ENCODE peak calls at places on chromosomes 5 and 9, in six cellular contexts. N is thyroid gland, S is psoas muscle, I is mammary epithelial cell, A is HCT116, R is left ventricle myocardium inferior. Q is an unnamed sample.

GRCh38 chr5:122089614-122090013 is 11.6 kb upstream of the LOX start:
- DNase-seq in R (no peak), N (no peak), S (no peak), A (no peak), I (peak; percentile 21), Q (no peak)

GRCh38 chr5:123412206-123412605 is 11.0 kb downstream of the CEP120 start:
- DNase-seq in I (no peak), N (no peak), S (no peak), R (no peak), A (no peak), Q (no peak)

GRCh38 chr5:66694036-66694435 is 97.8 kb downstream of the MAST4 start:
- DNase-seq in S (no peak), N (peak; percentile 10), A (no peak), I (no peak), R (no peak), Q (no peak)

GRCh38 chr9:86349271-86349670 is 4.9 kb downstream of the TUT7 start:
- DNase-seq in A (no peak), I (no peak), N (no peak), R (no peak), S (no peak), Q (no peak)

GRCh38 chr5:123700624-123701023 is 188.6 kb downstream of the CSNK1G3 start:
- DNase-seq in R (no peak), I (peak; percentile 91), N (no peak), A (peak; percentile 32), S (no peak), Q (peak; percentile 3)

GRCh38 chr9:116990592-116990991 is 303.5 kb downstream of the TRIM32 start:
- DNase-seq in N (no peak), I (peak; percentile 35), A (no peak), S (no peak), R (no peak), Q (no peak)

GRCh38 chr5:5316333-5316732 is 106.1 kb upstream of the ICE1 start:
- DNase-seq in S (no peak), N (no peak), A (no peak), R (no peak), I (no peak), Q (no peak)

GRCh38 chr5:147643142-147643541 is 133.3 kb upstream of the DPYSL3 start:
- DNase-seq in S (no peak), N (no peak), R (no peak), I (peak; percentile 58), A (no peak), Q (no peak)

GRCh38 chr5:38468202-38468656 is 88.2 kb downstream of the LIFR start:
- DNase-seq in I (peak; percentile 77), A (peak; percentile 16), S (peak; percentile 81), N (no peak), R (no peak), Q (no peak)

GRCh38 chr9:99356512-99356971 is 134.5 kb downstream of the SEC61B start:
- DNase-seq in R (peak; percentile 72), S (peak; percentile 93), I (no peak), N (no peak), A (no peak), Q (no peak)

GRCh38 chr9:99752710-99753109 is 69.0 kb upstream of the NR4A3 start:
- DNase-seq in A (no peak), R (no peak), S (no peak), I (peak; percentile 89), N (no peak), Q (no peak)

GRCh38 chr9:105466898-105467455 is 19.1 kb downstream of the FSD1L start:
- DNase-seq in A (no peak), N (no peak), R (no peak), S (no peak), I (no peak), Q (no peak)

GRCh38 chr5:172502969-172503368 is 48.6 kb upstream of the SH3PXD2B start:
- DNase-seq in A (no peak), S (no peak), R (no peak), N (no peak), I (no peak), Q (peak; percentile 9)

GRCh38 chr5:4533457-4534105 is 606.5 kb upstream of the ADAMTS16 start:
- DNase-seq in S (no peak), N (no peak), A (no peak), R (no peak), I (peak; percentile 38), Q (no peak)

GRCh38 chr9:88425538-88425950 is 37.3 kb downstream of the SPIN1 start:
- DNase-seq in R (no peak), N (no peak), S (no peak), I (no peak), A (no peak), Q (no peak)

GRCh38 chr5:78896128-78896527 is 89.0 kb downstream of the ARSB start:
- DNase-seq in I (peak; percentile 28), R (no peak), S (no peak), N (no peak), A (no peak), Q (no peak)

GRCh38 chr9:70421272-70422180 is 7.1 kb upstream of the KLF9 start:
- DNase-seq in R (no peak), I (no peak), N (peak; percentile 41), A (no peak), S (no peak), Q (peak; percentile 14)

GRCh38 chr9:89778100-89779085 is 173.6 kb downstream of the GADD45G start:
- DNase-seq in S (peak; percentile 17), N (no peak), A (no peak), R (no peak), I (no peak), Q (peak; percentile 92)

GRCh38 chr9:92963831-92964606 is 16.7 kb downstream of the FGD3 start:
- DNase-seq in I (no peak), A (no peak), N (no peak), R (no peak), S (no peak), Q (peak; percentile 46)

GRCh38 chr5:138354926-138355378 is 2.5 kb downstream of the KDM3B start:
- DNase-seq in R (no peak), S (no peak), I (peak; percentile 89), N (peak; percentile 48), A (no peak), Q (peak; percentile 59)

GRCh38 chr9:35882265-35882848 is 12.2 kb upstream of the OR13J1 start:
- DNase-seq in I (peak; percentile 46), S (peak; percentile 92), N (peak; percentile 92), R (peak; percentile 85), A (peak; percentile 71), Q (peak; percentile 82)

GRCh38 chr5:120942551-120942950 is 478.5 kb downstream of the PRR16 start:
- DNase-seq in A (no peak), R (no peak), I (peak; percentile 36), S (no peak), N (no peak), Q (no peak)

GRCh38 chr9:126327016-126327749 is 554 bp downstream of the MVB12B start:
- DNase-seq in A (no peak), N (no peak), I (no peak), R (no peak), S (peak; percentile 62), Q (no peak)

GRCh38 chr5:179880848-179881590 is 22.4 kb upstream of the MRNIP start:
- DNase-seq in N (no peak), S (no peak), R (no peak), A (no peak), I (no peak), Q (no peak)

GRCh38 chr5:179880066-179880650 is 21.5 kb upstream of the MRNIP start:
- DNase-seq in R (no peak), S (no peak), A (no peak), N (no peak), I (no peak), Q (no peak)

GRCh38 chr5:179885491-179886090 is 22.1 kb downstream of the TBC1D9B start:
- DNase-seq in S (no peak), N (no peak), I (no peak), A (no peak), R (no peak), Q (no peak)

GRCh38 chr5:179882338-179882737 is 23.7 kb upstream of the MRNIP start:
- DNase-seq in N (no peak), R (no peak), I (no peak), S (no peak), A (no peak), Q (no peak)

GRCh38 chr5:179883163-179883562 is 24.5 kb downstream of the TBC1D9B start:
- DNase-seq in I (no peak), S (no peak), R (no peak), N (no peak), A (no peak), Q (no peak)
- H3K36me3 ChIP-seq in I (peaks cover 27% of the 10 kb centered on the region), S (peaks cover 11% of the 10 kb centered on the region), R (peaks cover 81% of the 10 kb centered on the region), N (peaks cover 35% of the 10 kb centered on the region), A (peaks cover 64% of the 10 kb centered on the region), Q (peaks cover 23% of the 10 kb centered on the region)

GRCh38 chr5:131386124-131386523 is 122.3 kb downstream of the CDC42SE2 start:
- DNase-seq in R (no peak), S (no peak), N (no peak), A (no peak), I (no peak), Q (no peak)
- H3K27ac ChIP-seq in R (peak overlapping the region; percentile 31), S (no peak overlapping the region), N (peak overlapping the region; percentile 90), A (no peak overlapping the region), I (no peak overlapping the region), Q (no peak overlapping the region)

DNA sequence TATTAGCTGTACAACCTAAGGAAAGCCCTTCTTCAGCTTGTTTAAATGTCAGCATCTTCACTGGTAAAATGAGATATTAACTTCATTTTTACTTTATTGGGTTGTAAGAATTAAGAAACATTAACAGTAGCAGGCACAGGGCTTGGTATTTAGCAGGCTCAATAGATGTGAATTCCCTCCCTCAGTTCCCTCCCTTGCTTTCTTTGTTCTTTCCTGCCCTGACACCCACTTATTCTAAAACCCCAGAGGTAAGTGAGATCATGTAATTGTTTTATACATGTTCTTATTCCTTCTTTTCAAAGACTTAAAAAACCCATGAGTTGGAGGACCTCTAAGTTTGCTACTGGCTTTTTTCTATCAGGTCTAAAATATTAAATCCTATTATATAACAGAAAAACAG is 73.3 kb upstream of the IFNK start:
- DNase-seq in S (no peak), N (no peak), R (no peak), A (no peak), I (no peak), Q (no peak)
- H3K36me3 ChIP-seq in S (no peaks in the 10 kb centered on the region), N (peaks cover 7% of the 10 kb centered on the region), R (peaks cover 16% of the 10 kb centered on the region), A (no peaks in the 10 kb centered on the region), I (no peaks in the 10 kb centered on the region), Q (no peaks in the 10 kb centered on the region)

GRCh38 chr9:94176582-94176981 is 82.5 kb upstream of the ZNF169 start:
- DNase-seq in S (no peak), N (no peak), I (no peak), A (no peak), R (no peak), Q (peak; percentile 54)

GRCh38 chr9:94174164-94174563 is 84.9 kb upstream of the ZNF169 start:
- DNase-seq in N (no peak), I (no peak), S (no peak), R (no peak), A (no peak), Q (no peak)

GRCh38 chr9:94169978-94170377 is 85.7 kb downstream of the PTPDC1 start:
- DNase-seq in S (no peak), R (no peak), N (no peak), I (no peak), A (no peak), Q (no peak)

GRCh38 chr9:94175669-94176068 is 83.4 kb upstream of the ZNF169 start:
- DNase-seq in A (no peak), R (no peak), S (no peak), N (no peak), I (no peak), Q (no peak)

DNA sequence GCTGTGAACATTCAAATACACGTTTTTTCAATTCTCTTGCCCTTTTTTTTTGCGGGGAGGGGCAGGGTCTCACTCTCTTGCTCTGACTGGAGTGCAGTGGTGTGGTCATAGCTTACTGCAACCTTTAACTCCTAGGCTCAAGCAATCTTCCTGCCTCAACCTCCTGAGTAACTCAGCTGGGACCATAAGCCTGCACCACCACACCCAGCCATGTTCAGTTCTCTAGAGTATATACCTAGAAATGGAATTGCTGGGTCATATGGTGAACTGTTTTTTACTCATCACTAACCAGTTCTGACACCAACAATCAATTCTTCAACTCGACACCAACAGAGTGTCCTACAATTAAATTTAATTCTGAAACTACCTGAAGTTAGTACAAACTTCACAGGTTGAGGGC is 85.5 kb upstream of the ZNF169 start:
- DNase-seq in R (no peak), N (no peak), S (no peak), A (no peak), I (no peak), Q (no peak)
- H3K27ac ChIP-seq in R (peak overlapping the region; percentile 52), N (peak overlapping the region; percentile 54), S (peak overlapping the region; percentile 100), A (no peak overlapping the region), I (no peak overlapping the region), Q (no peak overlapping the region)